ENCODE peak calls at places on chromosomes 13 and 19, in seven cellular contexts. One of them, this sample, is unnamed.

GRCh38 chr13:57925250-57925649 is 293.7 kb downstream of the PCDH17 start:
- DNase-seq in gastrocnemius medialis: no peak
- DNase-seq in astrocyte of the spinal cord: peak; percentile 5
- DNase-seq in osteocyte: no peak
- DNase-seq in right atrium auricular region: no peak
- DNase-seq in stomach: no peak
- DNase-seq in foreskin keratinocyte: peak; percentile 13
- DNase-seq in this sample: no peak

GRCh38 chr19:610801-611505 is 21.3 kb downstream of the HCN2 start:
- DNase-seq in gastrocnemius medialis: no peak
- DNase-seq in astrocyte of the spinal cord: peak; percentile 97
- DNase-seq in osteocyte: peak; percentile 93
- DNase-seq in right atrium auricular region: no peak
- DNase-seq in stomach: peak; percentile 38
- DNase-seq in foreskin keratinocyte: no peak
- DNase-seq in this sample: no peak

GRCh38 chr13:90627813-90628212 is 719.7 kb upstream of the MIR17HG start:
- DNase-seq in gastrocnemius medialis: no peak
- DNase-seq in astrocyte of the spinal cord: no peak
- DNase-seq in osteocyte: no peak
- DNase-seq in right atrium auricular region: no peak
- DNase-seq in stomach: no peak
- DNase-seq in foreskin keratinocyte: no peak
- DNase-seq in this sample: no peak

GRCh38 chr19:35641515-35642151 is at the start of gene ETV2:
- DNase-seq in gastrocnemius medialis: no peak
- DNase-seq in astrocyte of the spinal cord: no peak
- DNase-seq in osteocyte: no peak
- DNase-seq in right atrium auricular region: no peak
- DNase-seq in stomach: peak; percentile 30
- DNase-seq in foreskin keratinocyte: no peak
- DNase-seq in this sample: no peak

GRCh38 chr13:40348096-40348679 is 318.3 kb downstream of the FOXO1 start:
- DNase-seq in gastrocnemius medialis: no peak
- DNase-seq in astrocyte of the spinal cord: no peak
- DNase-seq in osteocyte: peak; percentile 34
- DNase-seq in right atrium auricular region: peak; percentile 16
- DNase-seq in stomach: no peak
- DNase-seq in foreskin keratinocyte: no peak
- DNase-seq in this sample: no peak

GRCh38 chr19:8641908-8642547 is 11.6 kb downstream of the NFILZ start:
- DNase-seq in gastrocnemius medialis: no peak
- DNase-seq in astrocyte of the spinal cord: peak; percentile 75
- DNase-seq in osteocyte: no peak
- DNase-seq in right atrium auricular region: no peak
- DNase-seq in stomach: no peak
- DNase-seq in foreskin keratinocyte: peak; percentile 24
- DNase-seq in this sample: no peak

GRCh38 chr19:35122687-35123551 is 7.3 kb downstream of the FXYD3 start:
- DNase-seq in gastrocnemius medialis: no peak
- DNase-seq in astrocyte of the spinal cord: no peak
- DNase-seq in osteocyte: no peak
- DNase-seq in right atrium auricular region: no peak
- DNase-seq in stomach: no peak
- DNase-seq in foreskin keratinocyte: peak; percentile 91
- DNase-seq in this sample: no peak

GRCh38 chr13:107866666-107867623 is 348.4 kb downstream of the LIG4 start:
- DNase-seq in gastrocnemius medialis: no peak
- DNase-seq in astrocyte of the spinal cord: peak; percentile 39
- DNase-seq in osteocyte: no peak
- DNase-seq in right atrium auricular region: no peak
- DNase-seq in stomach: no peak
- DNase-seq in foreskin keratinocyte: no peak
- DNase-seq in this sample: peak; percentile 77

GRCh38 chr13:33649212-33649917 is 168.6 kb upstream of the RFC3 start:
- DNase-seq in gastrocnemius medialis: no peak
- DNase-seq in astrocyte of the spinal cord: peak; percentile 10
- DNase-seq in osteocyte: no peak
- DNase-seq in right atrium auricular region: no peak
- DNase-seq in stomach: no peak
- DNase-seq in foreskin keratinocyte: no peak
- DNase-seq in this sample: no peak

GRCh38 chr13:81487151-81487550 is 1146.2 kb upstream of the SPRY2 start:
- DNase-seq in gastrocnemius medialis: no peak
- DNase-seq in astrocyte of the spinal cord: peak; percentile 7
- DNase-seq in osteocyte: no peak
- DNase-seq in right atrium auricular region: no peak
- DNase-seq in stomach: no peak
- DNase-seq in foreskin keratinocyte: no peak
- DNase-seq in this sample: no peak

GRCh38 chr19:1651548-1652394 is 644 bp downstream of the TCF3 start:
- DNase-seq in gastrocnemius medialis: no peak
- DNase-seq in astrocyte of the spinal cord: peak; percentile 39
- DNase-seq in osteocyte: no peak
- DNase-seq in right atrium auricular region: no peak
- DNase-seq in stomach: no peak
- DNase-seq in foreskin keratinocyte: peak; percentile 6
- DNase-seq in this sample: no peak

GRCh38 chr19:48913114-48913513 is 13.0 kb downstream of the NUCB1 start:
- DNase-seq in gastrocnemius medialis: no peak
- DNase-seq in astrocyte of the spinal cord: no peak
- DNase-seq in osteocyte: no peak
- DNase-seq in right atrium auricular region: no peak
- DNase-seq in stomach: no peak
- DNase-seq in foreskin keratinocyte: no peak
- DNase-seq in this sample: no peak

GRCh38 chr13:110582421-110582954 is 21.0 kb upstream of the RAB20 start:
- DNase-seq in gastrocnemius medialis: no peak
- DNase-seq in astrocyte of the spinal cord: no peak
- DNase-seq in osteocyte: no peak
- DNase-seq in right atrium auricular region: no peak
- DNase-seq in stomach: no peak
- DNase-seq in foreskin keratinocyte: no peak
- DNase-seq in this sample: no peak

GRCh38 chr19:44525721-44526430 is 3.6 kb downstream of the CEACAM20 start:
- DNase-seq in gastrocnemius medialis: no peak
- DNase-seq in astrocyte of the spinal cord: no peak
- DNase-seq in osteocyte: no peak
- DNase-seq in right atrium auricular region: no peak
- DNase-seq in stomach: no peak
- DNase-seq in foreskin keratinocyte: no peak
- DNase-seq in this sample: no peak

GRCh38 chr19:18894254-18895037 is 1.5 kb downstream of the CERS1 start:
- DNase-seq in gastrocnemius medialis: no peak
- DNase-seq in astrocyte of the spinal cord: peak; percentile 32
- DNase-seq in osteocyte: peak; percentile 81
- DNase-seq in right atrium auricular region: no peak
- DNase-seq in stomach: no peak
- DNase-seq in foreskin keratinocyte: no peak
- DNase-seq in this sample: no peak

GRCh38 chr13:24505756-24506155 is 6.8 kb downstream of the PARP4 start:
- DNase-seq in gastrocnemius medialis: no peak
- DNase-seq in astrocyte of the spinal cord: no peak
- DNase-seq in osteocyte: no peak
- DNase-seq in right atrium auricular region: no peak
- DNase-seq in stomach: no peak
- DNase-seq in foreskin keratinocyte: no peak
- DNase-seq in this sample: no peak

GRCh38 chr19:50332264-50333038 is 3.3 kb upstream of the KCNC3 start:
- DNase-seq in gastrocnemius medialis: no peak
- DNase-seq in astrocyte of the spinal cord: no peak
- DNase-seq in osteocyte: no peak
- DNase-seq in right atrium auricular region: no peak
- DNase-seq in stomach: no peak
- DNase-seq in foreskin keratinocyte: no peak
- DNase-seq in this sample: peak; percentile 37

GRCh38 chr19:13693933-13694332 is 70.4 kb upstream of the MRI1 start:
- DNase-seq in gastrocnemius medialis: no peak
- DNase-seq in astrocyte of the spinal cord: no peak
- DNase-seq in osteocyte: no peak
- DNase-seq in right atrium auricular region: no peak
- DNase-seq in stomach: no peak
- DNase-seq in foreskin keratinocyte: no peak
- DNase-seq in this sample: no peak

GRCh38 chr13:93260591-93260990 is 34.0 kb downstream of the GPC6 start:
- DNase-seq in gastrocnemius medialis: no peak
- DNase-seq in astrocyte of the spinal cord: no peak
- DNase-seq in osteocyte: no peak
- DNase-seq in right atrium auricular region: no peak
- DNase-seq in stomach: no peak
- DNase-seq in foreskin keratinocyte: no peak
- DNase-seq in this sample: no peak

GRCh38 chr19:44615529-44616247 is 2.3 kb downstream of the IGSF23 start:
- DNase-seq in gastrocnemius medialis: no peak
- DNase-seq in astrocyte of the spinal cord: no peak
- DNase-seq in osteocyte: no peak
- DNase-seq in right atrium auricular region: no peak
- DNase-seq in stomach: no peak
- DNase-seq in foreskin keratinocyte: no peak
- DNase-seq in this sample: no peak

GRCh38 chr19:5718032-5718578 is 1.8 kb downstream of the LONP1 start:
- DNase-seq in gastrocnemius medialis: no peak
- DNase-seq in astrocyte of the spinal cord: peak; percentile 27
- DNase-seq in osteocyte: no peak
- DNase-seq in right atrium auricular region: no peak
- DNase-seq in stomach: no peak
- DNase-seq in foreskin keratinocyte: no peak
- DNase-seq in this sample: no peak

GRCh38 chr19:57905258-57905657 is 11.1 kb downstream of the ZNF417 start:
- DNase-seq in gastrocnemius medialis: no peak
- DNase-seq in astrocyte of the spinal cord: no peak
- DNase-seq in osteocyte: no peak
- DNase-seq in right atrium auricular region: no peak
- DNase-seq in stomach: no peak
- DNase-seq in foreskin keratinocyte: no peak
- DNase-seq in this sample: no peak

GRCh38 chr19:57903298-57904174 is 12.9 kb downstream of the ZNF417 start:
- DNase-seq in gastrocnemius medialis: no peak
- DNase-seq in astrocyte of the spinal cord: peak; percentile 26
- DNase-seq in osteocyte: no peak
- DNase-seq in right atrium auricular region: no peak
- DNase-seq in stomach: no peak
- DNase-seq in foreskin keratinocyte: peak; percentile 39
- DNase-seq in this sample: no peak

DNA sequence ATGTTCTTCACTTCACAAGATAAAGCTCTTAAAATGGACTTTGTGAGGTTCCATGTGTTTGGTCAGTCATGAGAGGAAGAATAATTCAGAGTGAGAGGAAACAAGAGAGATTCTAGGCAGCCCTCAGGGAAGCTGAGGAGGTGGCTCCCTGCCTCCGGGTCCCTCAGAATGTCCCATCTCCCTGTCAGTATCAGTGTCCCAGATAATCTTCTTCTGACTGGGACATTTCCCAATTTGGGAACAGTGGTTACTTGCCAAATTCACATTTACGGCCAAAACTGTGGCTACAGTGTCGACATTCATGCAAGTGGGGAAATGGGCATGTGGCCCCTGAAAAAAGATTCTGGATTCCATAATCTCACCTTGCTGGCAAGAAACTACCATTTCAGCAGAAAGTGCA is 9.0 kb downstream of the ZNF417 start:
- DNase-seq in gastrocnemius medialis: no peak
- DNase-seq in astrocyte of the spinal cord: no peak
- DNase-seq in osteocyte: no peak
- DNase-seq in right atrium auricular region: no peak
- DNase-seq in stomach: no peak
- DNase-seq in foreskin keratinocyte: no peak
- DNase-seq in this sample: no peak
- TF ChIP-seq CTCF in gastrocnemius medialis: no peak
- TF ChIP-seq CTCF in astrocyte of the spinal cord: no peak
- TF ChIP-seq CTCF in osteocyte: no peak
- TF ChIP-seq CTCF in right atrium auricular region: no peak
- TF ChIP-seq CTCF in stomach: no peak
- TF ChIP-seq CTCF in foreskin keratinocyte: no peak
- TF ChIP-seq CTCF in this sample: no peak

GRCh38 chr19:15194938-15195337 is 5.9 kb downstream of the NOTCH3 start:
- DNase-seq in gastrocnemius medialis: no peak
- DNase-seq in astrocyte of the spinal cord: peak; percentile 27
- DNase-seq in osteocyte: no peak
- DNase-seq in right atrium auricular region: no peak
- DNase-seq in stomach: no peak
- DNase-seq in foreskin keratinocyte: no peak
- DNase-seq in this sample: no peak

GRCh38 chr19:15195987-15196682 is 4.7 kb downstream of the NOTCH3 start:
- DNase-seq in gastrocnemius medialis: no peak
- DNase-seq in astrocyte of the spinal cord: no peak
- DNase-seq in osteocyte: no peak
- DNase-seq in right atrium auricular region: no peak
- DNase-seq in stomach: peak; percentile 92
- DNase-seq in foreskin keratinocyte: peak; percentile 74
- DNase-seq in this sample: no peak

GRCh38 chr19:15196683-15197005 is 4.2 kb downstream of the NOTCH3 start:
- DNase-seq in gastrocnemius medialis: no peak
- DNase-seq in astrocyte of the spinal cord: no peak
- DNase-seq in osteocyte: no peak
- DNase-seq in right atrium auricular region: no peak
- DNase-seq in stomach: no peak
- DNase-seq in foreskin keratinocyte: no peak
- DNase-seq in this sample: no peak

GRCh38 chr19:15197275-15198005 is 3.4 kb downstream of the NOTCH3 start:
- DNase-seq in gastrocnemius medialis: no peak
- DNase-seq in astrocyte of the spinal cord: no peak
- DNase-seq in osteocyte: no peak
- DNase-seq in right atrium auricular region: no peak
- DNase-seq in stomach: no peak
- DNase-seq in foreskin keratinocyte: no peak
- DNase-seq in this sample: no peak

GRCh38 chr19:15195381-15195964 is 5.3 kb downstream of the NOTCH3 start:
- DNase-seq in gastrocnemius medialis: no peak
- DNase-seq in astrocyte of the spinal cord: peak; percentile 35
- DNase-seq in osteocyte: no peak
- DNase-seq in right atrium auricular region: no peak
- DNase-seq in stomach: peak; percentile 56
- DNase-seq in foreskin keratinocyte: peak; percentile 64
- DNase-seq in this sample: no peak
- TF ChIP-seq CTCF in gastrocnemius medialis: no peak
- TF ChIP-seq CTCF in astrocyte of the spinal cord: peak; percentile 19
- TF ChIP-seq CTCF in osteocyte: peak; percentile 41
- TF ChIP-seq CTCF in right atrium auricular region: peak; percentile 38
- TF ChIP-seq CTCF in stomach: no peak
- TF ChIP-seq CTCF in foreskin keratinocyte: peak; percentile 35
- TF ChIP-seq CTCF in this sample: peak; percentile 68

GRCh38 chr19:11551603-11552235 is 7.3 kb downstream of the ELOF1 start:
- DNase-seq in gastrocnemius medialis: no peak
- DNase-seq in astrocyte of the spinal cord: no peak
- DNase-seq in osteocyte: no peak
- DNase-seq in right atrium auricular region: no peak
- DNase-seq in stomach: no peak
- DNase-seq in foreskin keratinocyte: no peak
- DNase-seq in this sample: no peak
- TF ChIP-seq CTCF in gastrocnemius medialis: no peak
- TF ChIP-seq CTCF in astrocyte of the spinal cord: peak; percentile 61
- TF ChIP-seq CTCF in osteocyte: peak; percentile 45
- TF ChIP-seq CTCF in right atrium auricular region: peak; percentile 32
- TF ChIP-seq CTCF in stomach: no peak
- TF ChIP-seq CTCF in foreskin keratinocyte: peak; percentile 58
- TF ChIP-seq CTCF in this sample: peak; percentile 71

DNA sequence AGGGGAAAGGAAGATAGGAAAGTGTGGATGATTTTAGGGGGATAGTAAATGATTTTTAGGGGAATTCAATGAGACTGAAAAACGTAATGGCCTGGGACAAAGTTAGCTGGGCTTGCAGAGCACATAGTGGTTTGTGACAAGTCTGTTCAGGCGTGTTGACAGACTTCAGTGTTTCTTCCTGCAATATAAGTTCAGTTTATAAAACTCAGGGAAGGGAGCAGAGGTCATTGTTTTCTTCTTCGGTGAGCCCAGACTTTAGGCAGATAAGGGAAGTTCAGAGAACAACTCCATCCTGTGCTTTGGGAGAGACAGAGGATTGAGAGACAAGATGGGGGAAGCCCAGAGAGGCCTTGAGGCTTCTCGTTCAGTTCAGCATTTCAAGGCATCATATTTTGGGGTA is 45.2 kb upstream of the SLC7A1 start:
- DNase-seq in gastrocnemius medialis: no peak
- DNase-seq in astrocyte of the spinal cord: no peak
- DNase-seq in osteocyte: no peak
- DNase-seq in right atrium auricular region: no peak
- DNase-seq in stomach: no peak
- DNase-seq in foreskin keratinocyte: no peak
- DNase-seq in this sample: no peak
- TF ChIP-seq CTCF in gastrocnemius medialis: no peak
- TF ChIP-seq CTCF in astrocyte of the spinal cord: no peak
- TF ChIP-seq CTCF in osteocyte: no peak
- TF ChIP-seq CTCF in right atrium auricular region: no peak
- TF ChIP-seq CTCF in stomach: no peak
- TF ChIP-seq CTCF in foreskin keratinocyte: no peak
- TF ChIP-seq CTCF in this sample: no peak